ENCODE peak calls at places on chromosomes 1 and 21, in five cellular contexts. Q is mesenchymal stem cell, M is H1, V is neuronal stem cell, K is trophoblast cell. X is an unnamed sample.

GRCh38 chr1:2575801-2576663 is 10.5 kb upstream of the PRXL2B start:
- DNase-seq in Q (no peak), M (no peak), V (no peak), K (no peak), X (no peak)

GRCh38 chr21:20443558-20444155 is 554.6 kb upstream of the NCAM2 start:
- DNase-seq in Q (no peak), M (no peak), V (peak), K (no peak), X (no peak)

GRCh38 chr1:63799810-63800209 is 26.0 kb downstream of the ROR1 start:
- DNase-seq in Q (no peak), M (no peak), V (no peak), K (no peak), X (peak)

GRCh38 chr1:95168638-95169411 is 51.7 kb downstream of the TLCD4 start:
- DNase-seq in Q (no peak), M (no peak), V (no peak), K (no peak), X (no peak)

GRCh38 chr1:61181016-61181560 is 98.7 kb downstream of the NFIA start:
- DNase-seq in Q (no peak), M (no peak), V (no peak), K (no peak), X (no peak)

GRCh38 chr1:178966312-178966711 is 59.4 kb upstream of the FAM20B start:
- DNase-seq in Q (no peak), M (no peak), V (no peak), K (no peak), X (no peak)

GRCh38 chr1:78104322-78104721 is 58.6 kb downstream of the GIPC2 start:
- DNase-seq in Q (no peak), M (no peak), V (no peak), K (no peak), X (peak)

GRCh38 chr1:94753171-94753972 is 66.8 kb upstream of the SLC44A3 start:
- DNase-seq in Q (peak), M (no peak), V (no peak), K (no peak), X (peak)

GRCh38 chr1:89516055-89516454 is 8.6 kb upstream of the LRRC8B start:
- DNase-seq in Q (peak), M (no peak), V (no peak), K (peak), X (peak)

GRCh38 chr1:108009603-108010195 is 44.7 kb upstream of the VAV3 start:
- DNase-seq in Q (peak), M (no peak), V (no peak), K (no peak), X (peak)

GRCh38 chr21:41478319-41479177 is 29.4 kb downstream of the TMPRSS2 start:
- DNase-seq in Q (no peak), M (no peak), V (no peak), K (peak), X (no peak)

GRCh38 chr1:228333739-228334115 is 72.9 kb downstream of the TRIM11 start:
- DNase-seq in Q (no peak), M (no peak), V (no peak), K (no peak), X (no peak)

DNA sequence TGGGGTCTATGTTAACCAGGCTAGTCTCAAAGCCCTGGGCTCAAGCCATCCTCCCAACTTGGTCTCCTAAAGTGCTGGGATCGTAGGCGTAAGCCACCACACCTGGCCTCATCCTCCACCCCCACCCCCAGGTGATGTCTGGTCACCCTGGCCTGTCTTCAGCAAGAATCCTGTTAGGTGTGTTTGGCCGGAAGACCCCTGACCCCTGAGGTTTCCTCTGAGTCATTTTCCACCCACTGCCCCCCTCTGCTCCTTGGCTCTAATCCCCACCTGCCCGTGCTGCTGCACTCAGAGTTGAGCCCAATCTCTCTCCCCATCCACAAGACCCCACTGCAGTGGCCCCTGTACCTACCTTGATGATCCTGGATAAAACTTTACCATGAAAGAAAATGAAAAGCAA is 25.2 kb downstream of the SLC66A1 start:
- DNase-seq in Q (no peak), M (no peak), V (no peak), K (no peak), X (peak)
- H4K91ac ChIP-seq in Q (no peak), M (no peak), V (no peak), K (peak), X (no peak)

GRCh38 chr1:203290261-203291089 is 14.8 kb upstream of the BTG2 start:
- DNase-seq in Q (peak), M (peak), V (peak), K (peak), X (peak)
- H4K91ac ChIP-seq in Q (peak), M (no peak), V (peak), K (peak), X (no peak)

GRCh38 chr21:45324430-45325205 is 36.9 kb upstream of the POFUT2 start:
- DNase-seq in Q (peak), M (no peak), V (no peak), K (no peak), X (no peak)

GRCh38 chr21:45322231-45322959 is 34.7 kb upstream of the POFUT2 start:
- DNase-seq in Q (no peak), M (no peak), V (no peak), K (no peak), X (no peak)

GRCh38 chr21:45323487-45324380 is 36.0 kb upstream of the POFUT2 start:
- DNase-seq in Q (peak), M (no peak), V (no peak), K (no peak), X (peak)

GRCh38 chr21:45320991-45321656 is 33.4 kb upstream of the POFUT2 start:
- DNase-seq in Q (no peak), M (no peak), V (no peak), K (no peak), X (no peak)

DNA sequence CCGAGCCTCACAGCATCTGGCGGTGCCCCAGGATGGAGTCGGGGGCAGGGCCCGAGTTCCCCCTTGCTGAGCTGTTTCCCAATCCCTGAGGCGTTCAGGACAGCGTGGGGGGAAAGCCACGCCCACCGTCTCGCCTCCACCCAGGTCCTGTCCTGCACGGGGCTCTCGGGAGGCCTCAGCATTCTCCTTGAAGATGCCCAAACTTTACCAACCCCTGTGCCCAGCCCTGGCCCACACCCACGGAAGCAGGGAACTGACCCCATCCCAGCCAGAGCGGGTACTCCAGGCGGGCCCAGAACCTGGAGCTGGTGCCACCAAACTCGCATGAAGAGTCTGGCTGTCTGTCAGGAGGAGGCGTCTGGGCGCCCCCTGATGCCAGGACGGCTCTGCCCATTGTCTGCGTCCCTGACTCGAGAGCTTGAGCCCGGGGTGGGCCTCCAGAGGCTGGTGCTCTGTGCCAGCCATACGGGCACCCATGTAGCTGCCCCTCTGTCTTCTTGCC is 35.3 kb upstream of the POFUT2 start:
- DNase-seq in Q (no peak), M (no peak), V (no peak), K (no peak), X (no peak)
- H4K91ac ChIP-seq in Q (peak), M (no peak), V (no peak), K (peak), X (peak)

DNA sequence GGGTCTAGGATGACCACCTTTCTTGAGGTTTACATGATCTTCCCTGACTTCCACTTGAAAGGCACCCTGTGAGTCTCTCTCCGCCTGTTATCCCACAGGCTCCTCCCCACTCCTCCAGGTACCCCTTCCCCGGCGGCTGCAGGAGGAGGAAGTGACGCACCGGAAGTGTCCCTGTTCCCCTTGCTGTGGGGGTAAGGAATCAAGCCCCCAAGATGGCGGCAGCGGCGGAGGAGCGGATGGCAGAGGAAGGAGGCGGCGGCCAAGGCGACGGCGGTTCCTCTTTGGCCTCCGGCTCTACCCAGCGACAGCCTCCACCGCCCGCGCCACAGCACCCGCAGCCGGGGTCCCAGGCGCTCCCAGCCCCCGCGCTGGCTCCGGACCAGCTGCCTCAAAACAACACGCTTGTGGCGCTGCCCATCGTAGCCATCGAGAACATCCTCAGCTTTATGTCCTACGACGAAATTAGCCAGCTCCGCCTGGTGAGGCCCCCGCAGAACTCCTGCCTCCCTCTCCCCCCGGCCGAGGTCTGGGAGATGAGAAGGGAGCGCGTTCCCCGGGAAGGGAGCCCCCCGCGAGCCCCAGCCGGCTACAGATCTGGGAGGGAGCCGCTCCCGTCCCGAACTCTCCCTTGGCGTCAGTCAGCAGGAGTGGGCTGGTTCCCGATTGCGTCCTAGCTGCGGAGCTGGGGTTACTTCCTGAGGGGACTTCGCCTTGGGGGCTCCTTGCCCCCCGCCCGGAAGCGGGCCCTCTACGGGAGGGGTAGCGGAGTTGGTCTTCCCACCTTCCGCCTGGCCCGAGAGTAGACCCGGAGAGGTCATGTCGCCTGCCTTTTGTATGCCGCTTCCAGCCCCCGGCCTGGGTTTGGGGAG is at the start of gene FBXO28:
- DNase-seq in Q (peak), M (peak), V (peak), K (peak), X (peak)
- H4K91ac ChIP-seq in Q (peak), M (peak), V (no peak), K (peak), X (peak)

GRCh38 chr1:154970631-154971340 is at the start of gene SHC1:
- DNase-seq in Q (peak), M (peak), V (peak), K (peak), X (peak)
- H4K91ac ChIP-seq in Q (peak), M (peak), V (peak), K (peak), X (peak)

GRCh38 chr1:54399765-54400164 is 6.4 kb downstream of the SSBP3 start:
- DNase-seq in Q (no peak), M (no peak), V (no peak), K (no peak), X (no peak)

GRCh38 chr1:54403377-54403776 is 2.8 kb downstream of the SSBP3 start:
- DNase-seq in Q (no peak), M (no peak), V (no peak), K (no peak), X (no peak)

GRCh38 chr1:54400321-54400720 is 5.9 kb downstream of the SSBP3 start:
- DNase-seq in Q (no peak), M (no peak), V (no peak), K (no peak), X (no peak)

GRCh38 chr1:54402896-54403295 is 3.3 kb downstream of the SSBP3 start:
- DNase-seq in Q (peak), M (no peak), V (no peak), K (peak), X (peak)

GRCh38 chr1:54401799-54402198 is 4.4 kb downstream of the SSBP3 start:
- DNase-seq in Q (no peak), M (no peak), V (no peak), K (no peak), X (no peak)
- H4K91ac ChIP-seq in Q (no peak), M (no peak), V (no peak), K (no peak), X (no peak)